ENCODE peak calls at places on chromosomes 2 and 18, in nine cellular contexts. One of them, this sample, is unnamed.
A peak's percentile ranks its signal among the peaks of the same experiment; 100 is the strongest.

GRCh38 chr2:152369176-152369860 is 34.3 kb downstream of the FMNL2 start:
- DNase-seq in fibroblast of the aortic adventitia: peak; percentile 81
- DNase-seq in heart left ventricle: no peak
- DNase-seq in GM12865: no peak
- DNase-seq in Panc1: no peak
- DNase-seq in astrocyte of the spinal cord: peak; percentile 89
- DNase-seq in GM12864: no peak
- DNase-seq in GM13976: no peak
- DNase-seq in BJ: peak; percentile 70
- DNase-seq in this sample: no peak

GRCh38 chr18:69490813-69491212 is 90.1 kb downstream of the DOK6 start:
- DNase-seq in fibroblast of the aortic adventitia: peak; percentile 70
- DNase-seq in heart left ventricle: no peak
- DNase-seq in GM12865: no peak
- DNase-seq in Panc1: no peak
- DNase-seq in astrocyte of the spinal cord: peak; percentile 49
- DNase-seq in GM12864: no peak
- DNase-seq in GM13976: no peak
- DNase-seq in BJ: peak; percentile 31
- DNase-seq in this sample: no peak

GRCh38 chr2:165198181-165198580 is 5.7 kb downstream of the SCN3A start:
- DNase-seq in fibroblast of the aortic adventitia: peak; percentile 21
- DNase-seq in heart left ventricle: no peak
- DNase-seq in GM12865: no peak
- DNase-seq in Panc1: no peak
- DNase-seq in astrocyte of the spinal cord: no peak
- DNase-seq in GM12864: no peak
- DNase-seq in GM13976: no peak
- DNase-seq in BJ: no peak
- DNase-seq in this sample: no peak

GRCh38 chr2:38934742-38935141 is 45.1 kb downstream of the ARHGEF33 start:
- DNase-seq in fibroblast of the aortic adventitia: no peak
- DNase-seq in heart left ventricle: no peak
- DNase-seq in GM12865: no peak
- DNase-seq in Panc1: no peak
- DNase-seq in astrocyte of the spinal cord: no peak
- DNase-seq in GM12864: no peak
- DNase-seq in GM13976: no peak
- DNase-seq in BJ: no peak
- DNase-seq in this sample: no peak

GRCh38 chr2:236944561-236944960 is 141.1 kb upstream of the COPS8 start:
- DNase-seq in fibroblast of the aortic adventitia: no peak
- DNase-seq in heart left ventricle: no peak
- DNase-seq in GM12865: no peak
- DNase-seq in Panc1: no peak
- DNase-seq in astrocyte of the spinal cord: no peak
- DNase-seq in GM12864: no peak
- DNase-seq in GM13976: no peak
- DNase-seq in BJ: no peak
- DNase-seq in this sample: no peak

GRCh38 chr2:122737429-122738077 is 982.1 kb downstream of the TSN start:
- DNase-seq in fibroblast of the aortic adventitia: no peak
- DNase-seq in heart left ventricle: no peak
- DNase-seq in GM12865: peak; percentile 61
- DNase-seq in Panc1: no peak
- DNase-seq in astrocyte of the spinal cord: peak; percentile 22
- DNase-seq in GM12864: no peak
- DNase-seq in GM13976: peak; percentile 21
- DNase-seq in BJ: no peak
- DNase-seq in this sample: peak; percentile 31

GRCh38 chr2:28269019-28269784 is 123.5 kb upstream of the FOSL2 start:
- DNase-seq in fibroblast of the aortic adventitia: peak; percentile 66
- DNase-seq in heart left ventricle: peak; percentile 36
- DNase-seq in GM12865: no peak
- DNase-seq in Panc1: no peak
- DNase-seq in astrocyte of the spinal cord: peak; percentile 53
- DNase-seq in GM12864: no peak
- DNase-seq in GM13976: no peak
- DNase-seq in BJ: no peak
- DNase-seq in this sample: no peak

GRCh38 chr2:119744335-119744939 is 15.3 kb upstream of the PTPN4 start:
- DNase-seq in fibroblast of the aortic adventitia: peak; percentile 35
- DNase-seq in heart left ventricle: peak; percentile 52
- DNase-seq in GM12865: no peak
- DNase-seq in Panc1: no peak
- DNase-seq in astrocyte of the spinal cord: peak; percentile 53
- DNase-seq in GM12864: no peak
- DNase-seq in GM13976: no peak
- DNase-seq in BJ: no peak
- DNase-seq in this sample: no peak

GRCh38 chr2:149860276-149860921 is 272.8 kb upstream of the MMADHC start:
- DNase-seq in fibroblast of the aortic adventitia: peak; percentile 98
- DNase-seq in heart left ventricle: peak; percentile 40
- DNase-seq in GM12865: no peak
- DNase-seq in Panc1: no peak
- DNase-seq in astrocyte of the spinal cord: peak; percentile 99
- DNase-seq in GM12864: no peak
- DNase-seq in GM13976: no peak
- DNase-seq in BJ: peak; percentile 73
- DNase-seq in this sample: no peak

GRCh38 chr18:57743008-57743407 is 60.1 kb downstream of the ATP8B1 start:
- DNase-seq in fibroblast of the aortic adventitia: peak; percentile 90
- DNase-seq in heart left ventricle: no peak
- DNase-seq in GM12865: no peak
- DNase-seq in Panc1: no peak
- DNase-seq in astrocyte of the spinal cord: peak; percentile 77
- DNase-seq in GM12864: no peak
- DNase-seq in GM13976: no peak
- DNase-seq in BJ: peak; percentile 30
- DNase-seq in this sample: no peak

GRCh38 chr2:171228826-171229225 is 68.1 kb upstream of the TLK1 start:
- DNase-seq in fibroblast of the aortic adventitia: no peak
- DNase-seq in heart left ventricle: no peak
- DNase-seq in GM12865: peak; percentile 23
- DNase-seq in Panc1: no peak
- DNase-seq in astrocyte of the spinal cord: no peak
- DNase-seq in GM12864: no peak
- DNase-seq in GM13976: no peak
- DNase-seq in BJ: no peak
- DNase-seq in this sample: no peak

GRCh38 chr2:171227066-171227782 is 66.5 kb upstream of the TLK1 start:
- DNase-seq in fibroblast of the aortic adventitia: peak; percentile 55
- DNase-seq in heart left ventricle: no peak
- DNase-seq in GM12865: no peak
- DNase-seq in Panc1: no peak
- DNase-seq in astrocyte of the spinal cord: peak; percentile 5
- DNase-seq in GM12864: no peak
- DNase-seq in GM13976: no peak
- DNase-seq in BJ: no peak
- DNase-seq in this sample: no peak

GRCh38 chr2:171226471-171226870 is 65.8 kb upstream of the TLK1 start:
- DNase-seq in fibroblast of the aortic adventitia: no peak
- DNase-seq in heart left ventricle: no peak
- DNase-seq in GM12865: no peak
- DNase-seq in Panc1: no peak
- DNase-seq in astrocyte of the spinal cord: no peak
- DNase-seq in GM12864: no peak
- DNase-seq in GM13976: no peak
- DNase-seq in BJ: no peak
- DNase-seq in this sample: no peak

GRCh38 chr2:171225989-171226388 is 65.3 kb upstream of the TLK1 start:
- DNase-seq in fibroblast of the aortic adventitia: no peak
- DNase-seq in heart left ventricle: no peak
- DNase-seq in GM12865: no peak
- DNase-seq in Panc1: no peak
- DNase-seq in astrocyte of the spinal cord: no peak
- DNase-seq in GM12864: no peak
- DNase-seq in GM13976: no peak
- DNase-seq in BJ: no peak
- DNase-seq in this sample: no peak

DNA sequence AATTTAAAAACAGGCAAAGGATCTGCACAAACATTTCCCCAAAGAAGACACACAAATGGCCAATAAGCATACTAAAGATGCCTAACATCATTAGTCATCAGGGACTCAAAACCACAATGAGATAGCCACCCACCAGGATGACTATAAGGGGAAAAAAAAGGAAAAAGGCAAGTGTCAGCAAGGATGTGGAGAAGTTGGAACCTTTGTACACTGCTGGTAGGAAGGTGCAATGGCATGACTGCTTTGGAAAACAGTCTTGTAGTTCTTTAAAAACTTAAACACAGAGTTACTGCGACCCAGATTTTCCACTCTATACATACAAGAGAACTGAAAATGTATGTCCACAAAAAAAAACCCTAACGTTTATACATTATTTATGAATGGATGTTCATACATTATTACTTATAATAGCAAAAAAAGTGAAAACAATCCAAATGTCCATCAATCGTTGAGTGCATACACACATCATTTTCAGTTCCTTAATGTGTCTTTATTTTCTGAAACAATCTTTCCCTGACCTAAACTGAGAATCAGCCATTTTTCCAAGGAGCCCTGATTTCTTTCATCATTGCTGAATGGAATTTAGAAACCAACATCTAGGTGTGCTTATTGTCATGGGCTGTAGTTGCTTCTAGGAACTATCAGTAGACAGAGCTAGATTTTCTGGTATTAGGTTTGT is 64.7 kb upstream of the TLK1 start:
- DNase-seq in fibroblast of the aortic adventitia: peak; percentile 92
- DNase-seq in heart left ventricle: no peak
- DNase-seq in GM12865: no peak
- DNase-seq in Panc1: peak; percentile 35
- DNase-seq in astrocyte of the spinal cord: peak; percentile 89
- DNase-seq in GM12864: no peak
- DNase-seq in GM13976: no peak
- DNase-seq in BJ: peak; percentile 74
- DNase-seq in this sample: no peak
- TF ChIP-seq CTCF in fibroblast of the aortic adventitia: peak; percentile 71
- TF ChIP-seq CTCF in heart left ventricle: no peak
- TF ChIP-seq CTCF in GM12865: no peak
- TF ChIP-seq CTCF in Panc1: no peak
- TF ChIP-seq CTCF in astrocyte of the spinal cord: peak; percentile 34
- TF ChIP-seq CTCF in GM12864: peak; percentile 22
- TF ChIP-seq CTCF in GM13976: no peak
- TF ChIP-seq CTCF in BJ: peak; percentile 52
- TF ChIP-seq CTCF in this sample: no peak

GRCh38 chr2:235051436-235052260 is 99.8 kb downstream of the SH3BP4 start:
- DNase-seq in fibroblast of the aortic adventitia: no peak
- DNase-seq in heart left ventricle: no peak
- DNase-seq in GM12865: no peak
- DNase-seq in Panc1: no peak
- DNase-seq in astrocyte of the spinal cord: peak; percentile 60
- DNase-seq in GM12864: no peak
- DNase-seq in GM13976: no peak
- DNase-seq in BJ: no peak
- DNase-seq in this sample: no peak
- TF ChIP-seq CTCF in fibroblast of the aortic adventitia: no peak
- TF ChIP-seq CTCF in heart left ventricle: no peak
- TF ChIP-seq CTCF in GM12865: no peak
- TF ChIP-seq CTCF in Panc1: no peak
- TF ChIP-seq CTCF in astrocyte of the spinal cord: no peak
- TF ChIP-seq CTCF in GM12864: no peak
- TF ChIP-seq CTCF in GM13976: no peak
- TF ChIP-seq CTCF in BJ: no peak
- TF ChIP-seq CTCF in this sample: no peak

DNA sequence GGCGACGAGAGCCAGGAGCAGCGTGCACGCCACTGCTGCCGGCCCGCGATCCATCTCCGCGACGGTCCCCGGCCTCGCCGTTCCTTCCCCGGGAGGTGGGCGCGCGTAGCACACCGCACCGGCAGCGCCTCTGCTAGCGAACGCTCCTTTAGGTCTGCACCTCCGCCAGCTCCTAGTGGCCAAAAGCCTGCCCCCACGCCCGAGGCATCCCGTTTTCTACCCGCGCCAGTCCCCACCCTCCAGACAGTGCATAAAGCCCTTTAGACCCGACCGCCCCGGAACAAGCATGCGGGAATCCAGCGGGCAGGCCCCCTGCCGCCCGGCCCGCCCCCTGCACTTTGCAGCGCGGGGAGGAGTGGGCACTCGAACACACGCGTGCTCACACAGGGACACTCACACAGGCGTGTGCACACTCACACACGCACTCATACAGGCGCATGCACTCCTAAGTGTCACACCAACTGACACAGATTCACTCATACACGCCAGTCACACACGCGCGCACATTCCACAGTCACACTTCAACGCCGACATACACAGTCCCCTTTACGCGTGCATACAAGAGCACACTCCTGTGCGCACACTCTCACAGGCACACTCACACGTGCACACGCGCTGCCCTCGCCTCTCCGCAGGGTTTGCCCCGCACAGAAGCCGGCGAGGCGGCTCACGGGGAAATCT is at the start of gene LRP2:
- DNase-seq in fibroblast of the aortic adventitia: no peak
- DNase-seq in heart left ventricle: no peak
- DNase-seq in GM12865: peak; percentile 3
- DNase-seq in Panc1: no peak
- DNase-seq in astrocyte of the spinal cord: peak; percentile 3
- DNase-seq in GM12864: no peak
- DNase-seq in GM13976: peak; percentile 45
- DNase-seq in BJ: no peak
- DNase-seq in this sample: peak; percentile 9
- TF ChIP-seq CTCF in fibroblast of the aortic adventitia: peak; percentile 3
- TF ChIP-seq CTCF in heart left ventricle: no peak
- TF ChIP-seq CTCF in GM12865: no peak
- TF ChIP-seq CTCF in Panc1: no peak
- TF ChIP-seq CTCF in astrocyte of the spinal cord: no peak
- TF ChIP-seq CTCF in GM12864: no peak
- TF ChIP-seq CTCF in GM13976: no peak
- TF ChIP-seq CTCF in BJ: peak; percentile 6
- TF ChIP-seq CTCF in this sample: no peak

GRCh38 chr2:128306931-128307460 is 11.7 kb downstream of the HS6ST1 start:
- DNase-seq in fibroblast of the aortic adventitia: no peak
- DNase-seq in heart left ventricle: no peak
- DNase-seq in GM12865: no peak
- DNase-seq in Panc1: no peak
- DNase-seq in astrocyte of the spinal cord: no peak
- DNase-seq in GM12864: no peak
- DNase-seq in GM13976: no peak
- DNase-seq in BJ: no peak
- DNase-seq in this sample: no peak

GRCh38 chr2:128305555-128306080 is 13.1 kb downstream of the HS6ST1 start:
- DNase-seq in fibroblast of the aortic adventitia: no peak
- DNase-seq in heart left ventricle: peak; percentile 22
- DNase-seq in GM12865: peak; percentile 27
- DNase-seq in Panc1: no peak
- DNase-seq in astrocyte of the spinal cord: no peak
- DNase-seq in GM12864: no peak
- DNase-seq in GM13976: no peak
- DNase-seq in BJ: no peak
- DNase-seq in this sample: peak; percentile 59

GRCh38 chr2:128304715-128305554 is 13.7 kb downstream of the HS6ST1 start:
- DNase-seq in fibroblast of the aortic adventitia: peak; percentile 99
- DNase-seq in heart left ventricle: peak; percentile 90
- DNase-seq in GM12865: no peak
- DNase-seq in Panc1: no peak
- DNase-seq in astrocyte of the spinal cord: peak; percentile 96
- DNase-seq in GM12864: no peak
- DNase-seq in GM13976: no peak
- DNase-seq in BJ: peak; percentile 81
- DNase-seq in this sample: no peak

GRCh38 chr2:128307595-128307994 is 11.1 kb downstream of the HS6ST1 start:
- DNase-seq in fibroblast of the aortic adventitia: no peak
- DNase-seq in heart left ventricle: no peak
- DNase-seq in GM12865: no peak
- DNase-seq in Panc1: no peak
- DNase-seq in astrocyte of the spinal cord: no peak
- DNase-seq in GM12864: no peak
- DNase-seq in GM13976: no peak
- DNase-seq in BJ: no peak
- DNase-seq in this sample: no peak

GRCh38 chr2:128306081-128306930 is 12.4 kb downstream of the HS6ST1 start:
- DNase-seq in fibroblast of the aortic adventitia: peak; percentile 96
- DNase-seq in heart left ventricle: peak; percentile 28
- DNase-seq in GM12865: no peak
- DNase-seq in Panc1: no peak
- DNase-seq in astrocyte of the spinal cord: peak; percentile 98
- DNase-seq in GM12864: no peak
- DNase-seq in GM13976: no peak
- DNase-seq in BJ: peak; percentile 92
- DNase-seq in this sample: no peak
- TF ChIP-seq CTCF in fibroblast of the aortic adventitia: peak; percentile 68
- TF ChIP-seq CTCF in heart left ventricle: no peak
- TF ChIP-seq CTCF in GM12865: no peak
- TF ChIP-seq CTCF in Panc1: no peak
- TF ChIP-seq CTCF in astrocyte of the spinal cord: peak; percentile 65
- TF ChIP-seq CTCF in GM12864: no peak
- TF ChIP-seq CTCF in GM13976: no peak
- TF ChIP-seq CTCF in BJ: peak; percentile 73
- TF ChIP-seq CTCF in this sample: no peak